ENCODE peak calls at places on chromosomes 7 and 10, in ten cellular contexts. F is colonic mucosa, I is cardiac muscle cell, B is breast epithelium, S is uterus, J is right cardiac atrium, V is adrenal gland, U is GM23248, P is transverse colon, O is tibial nerve. X is an unnamed sample. For H3K4me1, the result is how much of the 10 kb centered on the place peaks cover.

GRCh38 chr10:72084094-72084459 is 4.3 kb downstream of the SPOCK2 start:
- DNase-seq in I (no peak), B (no peak), U (no peak), P (no peak), J (no peak), S (no peak), F (no peak), O (no peak), V (peak), X (peak)

GRCh38 chr7:66339141-66339540 is 134.0 kb downstream of the TPST1 start:
- DNase-seq in U (no peak), F (no peak), B (no peak), V (no peak), O (no peak), J (no peak), I (no peak), S (no peak), P (no peak), X (no peak)

GRCh38 chr10:90986870-90987269 is 66.0 kb upstream of the ANKRD1 start:
- DNase-seq in O (no peak), P (no peak), U (no peak), F (no peak), B (no peak), V (no peak), J (no peak), S (no peak), I (no peak), X (no peak)

GRCh38 chr10:89369142-89370105 is 8.4 kb upstream of the IFIT1B start:
- DNase-seq in O (no peak), V (peak), U (peak), S (no peak), F (no peak), B (no peak), I (no peak), J (no peak), P (no peak), X (no peak)

GRCh38 chr10:104256335-104257080 is 1.8 kb downstream of the GSTO1 start:
- DNase-seq in J (no peak), F (no peak), P (no peak), V (no peak), S (no peak), U (peak), O (no peak), I (no peak), B (no peak), X (no peak)

GRCh38 chr7:128962837-128963236 is 25.1 kb downstream of the IRF5 start:
- DNase-seq in B (no peak), I (no peak), U (no peak), V (no peak), J (no peak), S (no peak), F (no peak), O (no peak), P (no peak), X (no peak)

GRCh38 chr7:84611391-84611790 is 416.8 kb upstream of the SEMA3A start:
- DNase-seq in I (no peak), U (no peak), V (no peak), O (no peak), J (no peak), P (no peak), S (no peak), F (no peak), B (no peak), X (no peak)

GRCh38 chr10:99393036-99393435 is 37.4 kb downstream of the GOT1 start:
- DNase-seq in U (peak), O (no peak), I (no peak), B (no peak), V (no peak), F (no peak), P (no peak), S (no peak), J (no peak), X (no peak)

GRCh38 chr7:102170417-102170970 is 116.2 kb upstream of the SH2B2 start:
- DNase-seq in F (no peak), U (no peak), B (no peak), V (no peak), S (no peak), O (no peak), I (no peak), P (no peak), J (no peak), X (no peak)

GRCh38 chr10:4849555-4850242 is 23.7 kb downstream of the AKR1E2 start:
- DNase-seq in J (peak), S (peak), O (peak), V (peak), I (peak), B (peak), F (peak), U (peak), P (peak), X (peak)

GRCh38 chr7:24764972-24765744 is 7.9 kb upstream of the GSDME start:
- DNase-seq in V (no peak), S (no peak), J (peak), P (no peak), I (peak), O (no peak), U (no peak), B (no peak), F (no peak), X (no peak)

GRCh38 chr10:17847586-17848296 is 38.6 kb downstream of the MRC1 start:
- DNase-seq in O (no peak), P (no peak), F (no peak), U (peak), V (no peak), I (peak), S (no peak), J (no peak), B (no peak), X (no peak)

GRCh38 chr7:75772081-75773077 is at the start of gene CCL26:
- DNase-seq in F (peak), I (no peak), P (peak), O (peak), V (peak), J (peak), S (peak), U (peak), B (peak), X (peak)

GRCh38 chr10:71726673-71727428 is 7.3 kb upstream of the C10orf105 start:
- DNase-seq in U (no peak), O (no peak), F (peak), B (no peak), V (no peak), I (no peak), P (peak), J (no peak), S (no peak), X (no peak)

DNA sequence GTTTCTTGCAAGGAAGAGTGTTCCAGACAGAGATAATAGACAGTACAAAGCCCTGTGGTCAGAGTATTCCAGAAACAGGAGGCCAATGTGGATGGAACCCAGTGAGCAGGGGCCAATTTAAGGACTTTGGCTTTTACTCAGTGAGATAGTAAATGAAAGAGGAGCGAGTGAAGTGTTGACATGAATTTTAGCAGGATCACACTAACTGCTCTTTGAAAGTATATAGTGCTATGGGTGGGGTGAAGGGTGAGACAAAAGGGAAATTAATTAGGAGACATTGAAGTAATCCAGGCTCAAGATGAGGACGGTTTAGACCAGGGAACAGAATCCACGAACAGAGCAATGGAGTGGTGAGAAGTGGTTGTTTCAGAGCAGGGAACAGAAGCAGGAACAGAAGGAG is 62.2 kb upstream of the TES start:
- DNase-seq in F (no peak), U (no peak), B (no peak), S (no peak), I (no peak), V (no peak), J (no peak), O (no peak), P (no peak), X (no peak)
- H3K4me1 ChIP-seq in F (under half), U (under half), B (under half), S (under half), I (under half), V (under half), J (under half), O (under half), P (under half), X (under half)

GRCh38 chr7:2253525-2254244 is 11.7 kb downstream of the NUDT1 start:
- DNase-seq in P (no peak), F (no peak), J (no peak), U (no peak), S (no peak), V (no peak), O (no peak), I (no peak), B (no peak), X (no peak)

GRCh38 chr7:2253021-2253420 is 11.0 kb downstream of the NUDT1 start:
- DNase-seq in J (no peak), V (no peak), U (no peak), P (no peak), O (no peak), F (no peak), S (no peak), I (no peak), B (no peak), X (no peak)

GRCh38 chr7:2254429-2255144 is 12.6 kb downstream of the NUDT1 start:
- DNase-seq in P (no peak), V (no peak), F (no peak), B (no peak), O (no peak), I (no peak), U (no peak), J (no peak), S (no peak), X (no peak)

GRCh38 chr7:2249744-2250323 is 7.8 kb downstream of the NUDT1 start:
- DNase-seq in V (no peak), I (no peak), B (no peak), P (no peak), U (no peak), S (no peak), F (no peak), O (no peak), J (no peak), X (no peak)

GRCh38 chr7:2251841-2252771 is 10.1 kb downstream of the NUDT1 start:
- DNase-seq in J (no peak), V (no peak), P (no peak), S (no peak), I (no peak), O (no peak), U (no peak), F (no peak), B (no peak), X (no peak)
- H3K4me1 ChIP-seq in J (under half), V (under half), P (under half), S (under half), I (under half), O (under half), U (under half), F (under half), B (under half), X (under half)

GRCh38 chr7:27245798-27246691 is 3.4 kb downstream of the EVX1 start:
- DNase-seq in V (no peak), F (peak), U (peak), B (no peak), O (no peak), S (no peak), P (peak), I (no peak), J (no peak), X (no peak)

GRCh38 chr7:27248427-27248806 is 5.8 kb downstream of the EVX1 start:
- DNase-seq in U (no peak), O (no peak), F (no peak), I (no peak), P (no peak), S (no peak), B (no peak), J (no peak), V (no peak), X (no peak)

GRCh38 chr7:27247452-27248426 is 5.1 kb downstream of the EVX1 start:
- DNase-seq in F (no peak), S (no peak), U (no peak), V (no peak), J (no peak), B (no peak), P (no peak), O (no peak), I (no peak), X (no peak)

GRCh38 chr7:27245124-27245797 is 2.7 kb downstream of the EVX1 start:
- DNase-seq in S (no peak), O (no peak), I (no peak), P (no peak), B (no peak), V (no peak), U (no peak), J (no peak), F (no peak), X (no peak)

GRCh38 chr7:27247000-27247399 is 4.4 kb downstream of the EVX1 start:
- DNase-seq in V (no peak), P (no peak), I (no peak), J (no peak), S (no peak), F (no peak), B (no peak), O (no peak), U (no peak), X (no peak)
- H3K4me1 ChIP-seq in V (under half), P (under half), I (under half), J (under half), S (under half), F (under half), B (under half), O (under half), U (under half), X (under half)

GRCh38 chr10:130580975-130581374 is 444.8 kb downstream of the GLRX3 start:
- DNase-seq in J (no peak), P (no peak), B (no peak), V (no peak), I (no peak), O (no peak), F (no peak), S (no peak), U (no peak), X (no peak)

GRCh38 chr10:130577039-130577438 is 440.8 kb downstream of the GLRX3 start:
- DNase-seq in O (no peak), B (no peak), U (no peak), V (no peak), P (no peak), S (no peak), J (no peak), I (no peak), F (no peak), X (no peak)

GRCh38 chr10:130576427-130576826 is 440.2 kb downstream of the GLRX3 start:
- DNase-seq in I (no peak), P (no peak), F (no peak), U (no peak), S (no peak), J (no peak), V (no peak), B (no peak), O (no peak), X (no peak)

GRCh38 chr10:130579913-130580312 is 443.7 kb downstream of the GLRX3 start:
- DNase-seq in B (no peak), J (no peak), V (no peak), I (no peak), U (no peak), S (no peak), F (no peak), P (no peak), O (no peak), X (no peak)

GRCh38 chr10:130578532-130579289 is 442.5 kb downstream of the GLRX3 start:
- DNase-seq in U (no peak), O (no peak), J (no peak), S (no peak), V (no peak), I (no peak), P (no peak), B (no peak), F (no peak), X (no peak)
- H3K4me1 ChIP-seq in U (under half), O (under half), J (under half), S (under half), V (under half), I (under half), P (under half), B (under half), F (under half), X (under half)

GRCh38 chr10:110850990-110851389 is 20.7 kb upstream of the PDCD4 start:
- DNase-seq in I (no peak), J (no peak), F (no peak), O (no peak), P (no peak), V (no peak), S (no peak), U (peak), B (no peak), X (no peak)
- H3K4me1 ChIP-seq in I (under half), J (under half), F (under half), O (under half), P (under half), V (under half), S (under half), U (under half), B (under half), X (under half)